ENCODE peak calls at places on chromosomes 2 and 18, in seven cellular contexts. B, K, R, O, W, I and H are unnamed samples.
A peak's percentile ranks its signal among the peaks of the same experiment; 100 is the strongest.

GRCh38 chr2:161104054-161104553 is 56.1 kb upstream of the TANK start:
- DNase-seq in I (no peak), R (peak; percentile 72), W (no peak), O (no peak), K (no peak), B (no peak), H (no peak)

GRCh38 chr2:118014492-118014824 is 588 bp upstream of the CCDC93 start:
- DNase-seq in I (peak; percentile 63), O (no peak), B (no peak), R (no peak), K (no peak), W (no peak), H (no peak)

GRCh38 chr18:48741866-48742265 is 203.0 kb downstream of the CTIF start:
- DNase-seq in W (no peak), K (no peak), I (no peak), R (no peak), O (no peak), B (no peak), H (no peak)

GRCh38 chr18:10142496-10143160 is 228.8 kb downstream of the VAPA start:
- DNase-seq in O (no peak), I (no peak), W (peak; percentile 43), B (no peak), K (no peak), R (no peak), H (no peak)

GRCh38 chr18:46388295-46388694 is 268.7 kb downstream of the LOXHD1 start:
- DNase-seq in I (no peak), K (no peak), R (no peak), O (no peak), B (no peak), W (no peak), H (no peak)

GRCh38 chr2:217915706-217916105 is 87.1 kb downstream of the TNS1 start:
- DNase-seq in K (no peak), R (no peak), I (no peak), B (no peak), W (no peak), O (no peak), H (no peak)

GRCh38 chr2:146278881-146279280 is 1565.9 kb upstream of the ACVR2A start:
- DNase-seq in B (no peak), K (no peak), I (no peak), R (no peak), W (no peak), O (no peak), H (no peak)

GRCh38 chr2:189336276-189336975 is 104.8 kb upstream of the WDR75 start:
- DNase-seq in I (no peak), R (no peak), O (no peak), W (no peak), K (no peak), B (no peak), H (no peak)

GRCh38 chr18:9475643-9476580 is 599 bp downstream of the RALBP1 start:
- DNase-seq in R (no peak), I (peak; percentile 32), O (peak; percentile 85), W (no peak), B (no peak), K (no peak), H (peak; percentile 12)

GRCh38 chr18:59264136-59264571 is 9.1 kb downstream of the RAX start:
- DNase-seq in R (no peak), W (peak; percentile 73), B (no peak), O (no peak), K (no peak), I (peak; percentile 47), H (no peak)

DNA sequence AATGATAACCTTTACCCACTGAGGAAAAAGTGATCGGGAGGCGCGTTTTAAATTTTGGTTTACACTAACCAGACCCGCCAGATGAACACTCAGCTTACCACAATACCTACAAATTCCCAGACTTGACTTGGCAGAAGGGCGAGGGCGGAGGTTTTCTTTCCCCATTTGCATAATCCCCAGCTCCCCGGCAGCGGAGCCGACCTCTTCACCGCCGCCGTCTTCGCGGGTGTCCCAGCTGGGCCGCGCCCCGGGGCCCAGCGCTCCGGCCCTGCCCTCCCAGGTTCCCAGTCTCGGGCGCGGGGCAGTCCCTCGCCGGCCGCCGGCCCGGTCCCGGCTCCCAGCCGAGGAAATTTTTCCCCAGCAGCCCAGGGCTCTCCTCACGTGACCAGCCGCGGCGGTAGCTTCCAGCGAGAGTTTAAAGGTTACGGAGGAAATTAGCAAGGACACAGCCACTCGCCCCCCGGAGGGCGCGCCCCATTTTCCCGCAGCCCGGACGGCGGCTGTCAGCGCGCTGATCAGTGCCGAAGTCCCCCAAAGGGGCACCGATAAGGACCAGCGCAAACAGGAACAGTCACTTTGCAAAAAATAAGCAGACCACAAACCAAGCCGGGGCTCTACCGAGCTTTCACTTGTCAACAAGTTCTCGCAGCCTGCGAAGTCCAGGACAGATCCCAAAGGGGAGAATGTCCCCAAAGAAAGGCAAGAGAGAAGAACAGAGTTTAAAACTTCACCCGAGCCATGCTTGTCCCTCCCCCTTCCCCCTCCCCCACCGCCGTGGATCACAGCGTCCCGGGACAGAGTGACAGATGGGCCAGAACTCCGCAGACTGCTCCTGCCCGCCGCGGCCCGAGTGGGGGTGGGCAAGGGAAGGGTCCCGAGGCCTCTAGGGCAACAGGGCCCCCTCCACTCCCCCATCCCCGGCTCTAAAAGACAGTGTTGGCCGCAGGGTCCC is 1.3 kb upstream of the PRKCE start:
- DNase-seq in B (no peak), K (peak; percentile 64), W (peak; percentile 77), I (peak; percentile 89), R (no peak), O (peak; percentile 54), H (peak; percentile 54)
- TF ChIP-seq JUND in B (no peak), K (no peak), W (no peak), I (no peak), R (no peak), O (no peak), H (no peak)

GRCh38 chr2:128581849-128582244 is 263.2 kb upstream of the HS6ST1 start:
- DNase-seq in W (no peak), B (no peak), R (no peak), O (no peak), I (no peak), K (no peak), H (no peak)

GRCh38 chr2:128589681-128590080 is 271.0 kb upstream of the HS6ST1 start:
- DNase-seq in W (no peak), I (no peak), K (no peak), R (no peak), O (peak; percentile 19), B (no peak), H (no peak)

GRCh38 chr2:128584296-128584900 is 265.7 kb upstream of the HS6ST1 start:
- DNase-seq in K (no peak), R (no peak), I (no peak), W (no peak), B (no peak), O (no peak), H (no peak)

GRCh38 chr2:128580988-128581848 is 262.6 kb upstream of the HS6ST1 start:
- DNase-seq in W (no peak), R (no peak), O (no peak), B (no peak), K (no peak), I (no peak), H (peak; percentile 26)

GRCh38 chr2:128585706-128586105 is 267.0 kb upstream of the HS6ST1 start:
- DNase-seq in B (no peak), K (no peak), W (no peak), R (no peak), I (no peak), O (no peak), H (no peak)
- TF ChIP-seq JUND in B (no peak), K (no peak), W (no peak), R (no peak), I (no peak), O (no peak), H (no peak)

GRCh38 chr2:10225291-10226031 is 77.2 kb upstream of the HPCAL1 start:
- DNase-seq in W (no peak), R (no peak), I (no peak), O (no peak), K (no peak), B (no peak), H (no peak)

GRCh38 chr2:10228611-10229365 is 73.9 kb upstream of the HPCAL1 start:
- DNase-seq in W (no peak), R (no peak), O (no peak), I (no peak), K (peak; percentile 39), B (no peak), H (no peak)

GRCh38 chr2:10223932-10224720 is 78.6 kb upstream of the HPCAL1 start:
- DNase-seq in W (no peak), R (no peak), K (no peak), O (no peak), I (no peak), B (no peak), H (no peak)

GRCh38 chr2:10224734-10225133 is 78.0 kb upstream of the HPCAL1 start:
- DNase-seq in R (no peak), K (no peak), W (no peak), I (no peak), O (no peak), B (no peak), H (no peak)

DNA sequence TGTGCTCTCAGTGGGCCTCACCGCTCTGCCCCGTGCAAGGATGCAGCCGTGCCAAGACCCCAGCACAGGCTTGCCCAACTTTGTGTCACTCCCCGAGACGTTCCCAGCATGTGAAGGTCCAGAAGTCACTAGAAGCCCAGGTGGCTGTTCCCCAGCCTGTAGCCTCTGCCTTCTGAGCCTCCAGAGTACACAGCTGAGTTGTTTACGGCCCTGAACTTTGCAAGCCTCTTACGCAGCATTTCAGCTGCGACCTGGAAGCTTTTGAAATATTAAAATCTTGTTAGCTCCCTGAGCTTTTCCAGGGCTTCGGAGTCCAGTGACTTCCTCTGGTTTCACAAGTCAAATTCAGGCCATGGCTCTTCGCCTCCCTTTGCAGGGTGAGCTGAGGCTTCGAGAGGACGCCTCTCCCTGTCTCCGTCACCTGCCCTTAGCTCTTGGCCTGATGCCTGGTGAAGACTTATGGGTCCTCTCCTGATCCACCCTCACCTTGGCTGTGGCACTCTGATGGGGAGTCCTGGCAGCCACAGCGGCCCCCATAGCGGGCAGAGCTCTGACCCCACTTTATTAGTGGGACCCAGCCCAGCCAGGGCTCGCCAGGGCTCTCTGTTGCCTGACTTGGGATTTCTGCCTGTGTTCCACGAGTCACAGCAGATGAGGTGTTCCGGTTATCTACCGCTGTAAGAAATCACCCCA is 76.5 kb upstream of the HPCAL1 start:
- DNase-seq in O (no peak), R (no peak), K (no peak), W (no peak), I (no peak), B (no peak), H (no peak)
- TF ChIP-seq JUND in O (no peak), R (no peak), K (no peak), W (no peak), I (no peak), B (no peak), H (no peak)

DNA sequence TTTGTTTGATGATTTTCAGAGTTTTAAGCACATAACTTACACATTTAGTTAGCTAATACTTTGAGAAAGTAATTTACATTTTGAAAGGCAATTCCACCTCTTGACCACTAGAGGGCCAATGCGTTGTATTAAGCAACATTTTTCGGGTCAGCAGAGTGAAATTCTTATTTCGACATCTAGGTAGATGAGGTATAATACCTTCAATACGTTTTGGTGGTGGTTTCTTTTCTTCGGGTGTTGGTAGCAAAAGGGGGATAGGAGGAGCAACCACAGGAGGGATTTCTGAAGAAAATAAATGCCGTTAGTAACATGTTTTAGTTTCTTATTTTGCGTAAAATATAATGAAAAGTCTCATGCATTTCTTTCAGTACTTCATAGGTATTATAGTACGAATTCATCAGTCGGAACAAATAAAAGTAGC is 106.3 kb downstream of the TTN start:
- DNase-seq in R (no peak), W (no peak), K (peak; percentile 20), B (peak; percentile 15), I (peak; percentile 30), O (peak; percentile 49), H (peak; percentile 9)
- TF ChIP-seq JUND in R (no peak), W (no peak), K (no peak), B (no peak), I (no peak), O (no peak), H (no peak)